ENCODE peak calls at places on chromosome 6, in six cellular contexts. One of them, this sample, is unnamed.
A peak's percentile ranks its signal among the peaks of the same experiment; 100 is the strongest.

GRCh38 chr6:30882764-30883475 is 1.4 kb upstream of the DDR1 start:
- DNase-seq in heart left ventricle: no peak
- DNase-seq in BE2C: no peak
- DNase-seq in psoas muscle: no peak
- DNase-seq in stomach: peak; percentile 88
- DNase-seq in heart right ventricle: no peak
- DNase-seq in this sample: peak; percentile 68

GRCh38 chr6:16527691-16528090 is 233.6 kb downstream of the ATXN1 start:
- DNase-seq in heart right ventricle: no peak
- DNase-seq in stomach: no peak
- DNase-seq in BE2C: no peak
- DNase-seq in psoas muscle: no peak
- DNase-seq in heart left ventricle: no peak
- DNase-seq in this sample: no peak

GRCh38 chr6:16623733-16624132 is 137.5 kb downstream of the ATXN1 start:
- DNase-seq in heart right ventricle: no peak
- DNase-seq in heart left ventricle: no peak
- DNase-seq in psoas muscle: no peak
- DNase-seq in stomach: no peak
- DNase-seq in BE2C: no peak
- DNase-seq in this sample: no peak

GRCh38 chr6:52552278-52552643 is 24.6 kb downstream of the TRAM2 start:
- DNase-seq in stomach: no peak
- DNase-seq in BE2C: no peak
- DNase-seq in heart left ventricle: no peak
- DNase-seq in psoas muscle: no peak
- DNase-seq in heart right ventricle: no peak
- DNase-seq in this sample: no peak

GRCh38 chr6:46118836-46119235 is 11.0 kb upstream of the ENPP4 start:
- DNase-seq in psoas muscle: no peak
- DNase-seq in stomach: no peak
- DNase-seq in heart right ventricle: no peak
- DNase-seq in BE2C: no peak
- DNase-seq in heart left ventricle: no peak
- DNase-seq in this sample: no peak

GRCh38 chr6:169342655-169343054 is 89.0 kb upstream of the THBS2 start:
- DNase-seq in heart left ventricle: no peak
- DNase-seq in heart right ventricle: no peak
- DNase-seq in stomach: no peak
- DNase-seq in BE2C: no peak
- DNase-seq in psoas muscle: no peak
- DNase-seq in this sample: no peak

GRCh38 chr6:18742406-18742805 is 355.3 kb downstream of the RNF144B start:
- DNase-seq in BE2C: no peak
- DNase-seq in stomach: no peak
- DNase-seq in psoas muscle: no peak
- DNase-seq in heart left ventricle: no peak
- DNase-seq in heart right ventricle: no peak
- DNase-seq in this sample: no peak

GRCh38 chr6:137213331-137213740 is 5.8 kb downstream of the IFNGR1 start:
- DNase-seq in psoas muscle: no peak
- DNase-seq in heart left ventricle: no peak
- DNase-seq in BE2C: no peak
- DNase-seq in stomach: no peak
- DNase-seq in heart right ventricle: no peak
- DNase-seq in this sample: no peak

GRCh38 chr6:34275128-34275804 is 26.5 kb upstream of the SMIM29 start:
- DNase-seq in heart right ventricle: no peak
- DNase-seq in BE2C: no peak
- DNase-seq in heart left ventricle: no peak
- DNase-seq in stomach: no peak
- DNase-seq in psoas muscle: no peak
- DNase-seq in this sample: no peak

GRCh38 chr6:3816251-3816650 is 32.9 kb upstream of the FAM50B start:
- DNase-seq in BE2C: no peak
- DNase-seq in psoas muscle: no peak
- DNase-seq in heart right ventricle: no peak
- DNase-seq in stomach: no peak
- DNase-seq in heart left ventricle: no peak
- DNase-seq in this sample: no peak

GRCh38 chr6:72032056-72032455 is 145.7 kb downstream of the RIMS1 start:
- DNase-seq in psoas muscle: no peak
- DNase-seq in stomach: no peak
- DNase-seq in heart right ventricle: no peak
- DNase-seq in BE2C: no peak
- DNase-seq in heart left ventricle: no peak
- DNase-seq in this sample: no peak

GRCh38 chr6:52697903-52698302 is 27.0 kb downstream of the TMEM14A start:
- DNase-seq in heart left ventricle: no peak
- DNase-seq in psoas muscle: no peak
- DNase-seq in heart right ventricle: no peak
- DNase-seq in stomach: no peak
- DNase-seq in BE2C: no peak
- DNase-seq in this sample: no peak

GRCh38 chr6:168370310-168370991 is 50.9 kb upstream of the DACT2 start:
- DNase-seq in BE2C: peak; percentile 75
- DNase-seq in stomach: peak; percentile 84
- DNase-seq in psoas muscle: peak; percentile 77
- DNase-seq in heart right ventricle: peak; percentile 65
- DNase-seq in heart left ventricle: peak; percentile 83
- DNase-seq in this sample: peak; percentile 84

GRCh38 chr6:28871335-28872156 is 52.2 kb downstream of the TRIM27 start:
- DNase-seq in heart left ventricle: no peak
- DNase-seq in heart right ventricle: no peak
- DNase-seq in psoas muscle: no peak
- DNase-seq in stomach: no peak
- DNase-seq in BE2C: no peak
- DNase-seq in this sample: no peak

GRCh38 chr6:15279047-15279661 is 33.3 kb downstream of the JARID2 start:
- DNase-seq in BE2C: no peak
- DNase-seq in heart right ventricle: no peak
- DNase-seq in stomach: no peak
- DNase-seq in psoas muscle: no peak
- DNase-seq in heart left ventricle: no peak
- DNase-seq in this sample: no peak

GRCh38 chr6:165791306-165791705 is 128.3 kb upstream of the PDE10A start:
- DNase-seq in heart left ventricle: no peak
- DNase-seq in psoas muscle: no peak
- DNase-seq in stomach: no peak
- DNase-seq in heart right ventricle: no peak
- DNase-seq in BE2C: no peak
- DNase-seq in this sample: no peak

GRCh38 chr6:169701218-169701952 is 444 bp downstream of the WDR27 start:
- DNase-seq in psoas muscle: no peak
- DNase-seq in stomach: no peak
- DNase-seq in BE2C: no peak
- DNase-seq in heart left ventricle: no peak
- DNase-seq in heart right ventricle: no peak
- DNase-seq in this sample: peak; percentile 73

GRCh38 chr6:3222506-3223038 is 4.9 kb downstream of the TUBB2B start:
- DNase-seq in heart right ventricle: no peak
- DNase-seq in stomach: no peak
- DNase-seq in BE2C: no peak
- DNase-seq in heart left ventricle: no peak
- DNase-seq in psoas muscle: no peak
- DNase-seq in this sample: no peak

GRCh38 chr6:127279815-127280214 is 13.2 kb downstream of the RNF146 start:
- DNase-seq in heart right ventricle: no peak
- DNase-seq in heart left ventricle: no peak
- DNase-seq in psoas muscle: no peak
- DNase-seq in stomach: no peak
- DNase-seq in BE2C: no peak
- DNase-seq in this sample: no peak

GRCh38 chr6:135081966-135082365 is 27.3 kb upstream of the HBS1L start:
- DNase-seq in psoas muscle: no peak
- DNase-seq in heart left ventricle: no peak
- DNase-seq in BE2C: no peak
- DNase-seq in stomach: no peak
- DNase-seq in heart right ventricle: no peak
- DNase-seq in this sample: no peak

GRCh38 chr6:81621816-81622395 is 130.6 kb downstream of the TENT5A start:
- DNase-seq in psoas muscle: no peak
- DNase-seq in heart left ventricle: no peak
- DNase-seq in BE2C: no peak
- DNase-seq in heart right ventricle: no peak
- DNase-seq in stomach: no peak
- DNase-seq in this sample: no peak
- H3K4me1 ChIP-seq in psoas muscle: no peaks in the 10 kb centered on the region
- H3K4me1 ChIP-seq in heart left ventricle: peaks cover 6% of the 10 kb centered on the region
- H3K4me1 ChIP-seq in BE2C: no peaks in the 10 kb centered on the region
- H3K4me1 ChIP-seq in heart right ventricle: peaks cover 3% of the 10 kb centered on the region
- H3K4me1 ChIP-seq in stomach: no peaks in the 10 kb centered on the region
- H3K4me1 ChIP-seq in this sample: no peaks in the 10 kb centered on the region

GRCh38 chr6:70390067-70390466 is 23.2 kb upstream of the FAM135A start:
- DNase-seq in heart right ventricle: no peak
- DNase-seq in heart left ventricle: no peak
- DNase-seq in stomach: no peak
- DNase-seq in BE2C: no peak
- DNase-seq in psoas muscle: no peak
- DNase-seq in this sample: no peak

GRCh38 chr6:70394518-70395300 is 18.6 kb upstream of the FAM135A start:
- DNase-seq in heart right ventricle: no peak
- DNase-seq in BE2C: no peak
- DNase-seq in psoas muscle: no peak
- DNase-seq in heart left ventricle: no peak
- DNase-seq in stomach: no peak
- DNase-seq in this sample: no peak

GRCh38 chr6:70389261-70389660 is 24.0 kb upstream of the FAM135A start:
- DNase-seq in heart left ventricle: no peak
- DNase-seq in psoas muscle: no peak
- DNase-seq in stomach: no peak
- DNase-seq in heart right ventricle: no peak
- DNase-seq in BE2C: no peak
- DNase-seq in this sample: no peak

GRCh38 chr6:70388814-70389213 is 24.5 kb upstream of the FAM135A start:
- DNase-seq in heart right ventricle: no peak
- DNase-seq in heart left ventricle: no peak
- DNase-seq in BE2C: no peak
- DNase-seq in stomach: no peak
- DNase-seq in psoas muscle: no peak
- DNase-seq in this sample: no peak

GRCh38 chr6:70391513-70391912 is 21.8 kb upstream of the FAM135A start:
- DNase-seq in BE2C: no peak
- DNase-seq in stomach: no peak
- DNase-seq in heart left ventricle: no peak
- DNase-seq in heart right ventricle: no peak
- DNase-seq in psoas muscle: no peak
- DNase-seq in this sample: no peak
- TF ChIP-seq CTCF in BE2C: no peak
- TF ChIP-seq CTCF in stomach: no peak
- TF ChIP-seq CTCF in heart left ventricle: no peak
- TF ChIP-seq CTCF in heart right ventricle: no peak
- TF ChIP-seq CTCF in psoas muscle: no peak
- TF ChIP-seq CTCF in this sample: no peak

DNA sequence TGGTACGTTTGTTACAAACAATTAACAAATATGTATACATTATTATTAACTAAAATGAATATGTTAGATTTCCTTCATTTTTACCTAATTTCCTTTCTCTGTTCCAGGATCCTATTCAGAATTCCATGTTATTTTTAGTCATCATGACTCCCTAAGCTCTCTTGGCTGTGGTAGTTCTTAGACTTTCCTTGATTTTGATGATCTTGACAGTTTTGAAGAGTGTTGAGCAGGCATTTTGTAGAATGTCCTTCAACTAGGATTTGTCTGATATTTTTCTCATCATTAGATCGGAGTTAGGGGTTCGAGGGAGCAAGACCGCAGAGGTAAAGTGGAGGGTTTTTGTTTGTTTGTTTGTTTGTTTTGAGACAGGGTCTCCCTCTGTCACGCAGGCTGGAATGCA is 44.3 kb upstream of the ZNF184 start:
- DNase-seq in heart right ventricle: no peak
- DNase-seq in stomach: no peak
- DNase-seq in BE2C: no peak
- DNase-seq in heart left ventricle: no peak
- DNase-seq in psoas muscle: no peak
- DNase-seq in this sample: no peak
- H3K4me1 ChIP-seq in heart right ventricle: peaks cover 6% of the 10 kb centered on the region
- H3K4me1 ChIP-seq in stomach: peaks cover 8% of the 10 kb centered on the region
- H3K4me1 ChIP-seq in BE2C: no peaks in the 10 kb centered on the region
- H3K4me1 ChIP-seq in heart left ventricle: peaks cover 9% of the 10 kb centered on the region
- H3K4me1 ChIP-seq in psoas muscle: peaks cover 10% of the 10 kb centered on the region
- H3K4me1 ChIP-seq in this sample: no peaks in the 10 kb centered on the region

DNA sequence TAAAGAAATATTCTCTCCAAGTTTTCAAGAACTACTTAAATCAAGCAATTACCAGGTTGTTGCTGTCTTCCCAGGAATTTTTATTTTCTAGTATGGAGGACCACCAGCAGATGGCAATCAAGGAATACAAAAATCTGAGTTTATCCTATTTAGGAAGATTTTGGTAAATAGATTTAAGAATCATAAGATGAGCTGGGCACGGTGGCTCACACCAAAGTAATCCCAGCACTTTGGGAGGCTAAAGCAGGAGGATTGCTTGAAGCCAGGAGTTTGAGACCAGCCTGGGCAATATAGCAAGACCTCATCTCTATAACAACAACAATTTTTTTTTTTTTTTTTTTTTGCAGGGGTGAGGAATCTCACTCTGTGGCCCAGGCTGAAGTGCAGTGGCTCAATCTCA is 19.3 kb upstream of the SEC63 start:
- DNase-seq in heart right ventricle: no peak
- DNase-seq in psoas muscle: no peak
- DNase-seq in BE2C: no peak
- DNase-seq in stomach: no peak
- DNase-seq in heart left ventricle: no peak
- DNase-seq in this sample: no peak
- TF ChIP-seq CTCF in heart right ventricle: no peak
- TF ChIP-seq CTCF in psoas muscle: peak; percentile 33
- TF ChIP-seq CTCF in BE2C: peak; percentile 53
- TF ChIP-seq CTCF in stomach: no peak
- TF ChIP-seq CTCF in heart left ventricle: peak; percentile 13
- TF ChIP-seq CTCF in this sample: peak; percentile 32

GRCh38 chr6:147159536-147160374 is 44.5 kb upstream of the STXBP5 start:
- DNase-seq in psoas muscle: no peak
- DNase-seq in heart left ventricle: no peak
- DNase-seq in BE2C: no peak
- DNase-seq in heart right ventricle: no peak
- DNase-seq in stomach: no peak
- DNase-seq in this sample: no peak
- H3K4me1 ChIP-seq in psoas muscle: no peaks in the 10 kb centered on the region
- H3K4me1 ChIP-seq in heart left ventricle: no peaks in the 10 kb centered on the region
- H3K4me1 ChIP-seq in BE2C: peaks cover 2% of the 10 kb centered on the region
- H3K4me1 ChIP-seq in heart right ventricle: no peaks in the 10 kb centered on the region
- H3K4me1 ChIP-seq in stomach: no peaks in the 10 kb centered on the region
- H3K4me1 ChIP-seq in this sample: no peaks in the 10 kb centered on the region

This sample was measured in tibial artery.